ENCODE peak calls at places on chromosomes 1 and 21, in four cellular contexts. S is GM06990, X is PC-9, R is tibial nerve. P is an unnamed sample.

GRCh38 chr1:182968846-182969734 is 16.1 kb upstream of the SHCBP1L start:
- DNase-seq in S (no peak), R (no peak), X (peak), P (no peak)

GRCh38 chr1:16041200-16041599 is 2.4 kb upstream of the CLCNKB start:
- DNase-seq in X (no peak), R (no peak), S (no peak), P (no peak)

GRCh38 chr1:76278711-76279386 is 204.3 kb downstream of the ST6GALNAC3 start:
- DNase-seq in R (no peak), X (no peak), S (no peak), P (no peak)

GRCh38 chr1:94713472-94714141 is 106.5 kb upstream of the SLC44A3 start:
- DNase-seq in X (peak), R (peak), S (peak), P (peak)

GRCh38 chr1:221886311-221887090 is 144.6 kb upstream of the DUSP10 start:
- DNase-seq in R (no peak), X (peak), S (no peak), P (no peak)

GRCh38 chr1:68211781-68212180 is 20.5 kb downstream of the WLS start:
- DNase-seq in X (no peak), R (no peak), S (no peak), P (no peak)

GRCh38 chr1:184419734-184420161 is 32.9 kb downstream of the C1orf21 start:
- DNase-seq in X (no peak), S (no peak), R (no peak), P (no peak)

GRCh38 chr1:38235705-38236104 is 189.1 kb upstream of the POU3F1 start:
- DNase-seq in R (no peak), X (no peak), S (no peak), P (no peak)

GRCh38 chr1:226569879-226570547 is 21.4 kb downstream of the STUM start:
- DNase-seq in S (no peak), X (no peak), R (no peak), P (no peak)

GRCh38 chr21:31921079-31921478 is 48.3 kb downstream of the HUNK start:
- DNase-seq in S (no peak), R (no peak), X (no peak), P (no peak)

GRCh38 chr1:201405484-201405831 is 6.3 kb upstream of the LAD1 start:
- DNase-seq in R (no peak), S (peak), X (no peak), P (no peak)

GRCh38 chr1:159854101-159854692 is 8.3 kb downstream of the VSIG8 start:
- DNase-seq in X (peak), R (peak), S (no peak), P (peak)

GRCh38 chr1:5764959-5765358 is 227.3 kb downstream of the NPHP4 start:
- DNase-seq in X (no peak), R (no peak), S (no peak), P (no peak)

GRCh38 chr1:187626056-187626455 is 797.3 kb downstream of the PLA2G4A start:
- DNase-seq in X (no peak), S (no peak), R (no peak), P (no peak)

GRCh38 chr1:229272164-229273158 is 1.6 kb downstream of the RAB4A start:
- DNase-seq in R (no peak), S (no peak), X (no peak), P (no peak)

GRCh38 chr1:182189535-182190066 is 128.1 kb upstream of the ZNF648 start:
- DNase-seq in X (no peak), R (no peak), S (peak), P (no peak)

GRCh38 chr1:96843601-96844000 is 122.0 kb downstream of the PTBP2 start:
- DNase-seq in X (no peak), S (no peak), R (no peak), P (no peak)

GRCh38 chr1:240888039-240888786 is 276.3 kb upstream of the GREM2 start:
- DNase-seq in S (peak), X (no peak), R (no peak), P (no peak)

GRCh38 chr1:218971166-218971565 is 202.5 kb upstream of the LYPLAL1 start:
- DNase-seq in S (no peak), R (no peak), X (no peak), P (no peak)

GRCh38 chr1:50894340-50894739 is 65.7 kb downstream of the FAF1 start:
- DNase-seq in X (no peak), S (no peak), R (no peak), P (no peak)

GRCh38 chr1:211735208-211736170 is 60.1 kb upstream of the NEK2 start:
- DNase-seq in S (no peak), X (peak), R (peak), P (peak)

GRCh38 chr1:157993179-157994080 is at the start of gene KIRREL1:
- DNase-seq in S (no peak), R (peak), X (no peak), P (peak)

GRCh38 chr1:3463013-3463385 is 8.5 kb downstream of the ARHGEF16 start:
- DNase-seq in S (no peak), R (no peak), X (peak), P (peak)

GRCh38 chr1:225768662-225769426 is 8.8 kb upstream of the SRP9 start:
- DNase-seq in X (peak), R (no peak), S (no peak), P (no peak)

GRCh38 chr1:11979818-11980675 is at the start of gene MFN2:
- DNase-seq in S (peak), R (peak), X (peak), P (peak)

GRCh38 chr1:11980676-11980972 is 380 bp downstream of the MFN2 start:
- DNase-seq in S (no peak), X (no peak), R (no peak), P (no peak)

GRCh38 chr1:11984121-11984520 is 3.9 kb downstream of the MFN2 start:
- DNase-seq in X (no peak), S (no peak), R (no peak), P (no peak)

GRCh38 chr1:11981378-11982009 is 1.2 kb downstream of the MFN2 start:
- DNase-seq in X (peak), R (no peak), S (no peak), P (no peak)

GRCh38 chr1:11982010-11982392 is 1.8 kb downstream of the MFN2 start:
- DNase-seq in X (peak), S (no peak), R (no peak), P (no peak)
- TF ChIP-seq CTCF in X (peak), S (no peak), R (no peak), P (peak)

DNA sequence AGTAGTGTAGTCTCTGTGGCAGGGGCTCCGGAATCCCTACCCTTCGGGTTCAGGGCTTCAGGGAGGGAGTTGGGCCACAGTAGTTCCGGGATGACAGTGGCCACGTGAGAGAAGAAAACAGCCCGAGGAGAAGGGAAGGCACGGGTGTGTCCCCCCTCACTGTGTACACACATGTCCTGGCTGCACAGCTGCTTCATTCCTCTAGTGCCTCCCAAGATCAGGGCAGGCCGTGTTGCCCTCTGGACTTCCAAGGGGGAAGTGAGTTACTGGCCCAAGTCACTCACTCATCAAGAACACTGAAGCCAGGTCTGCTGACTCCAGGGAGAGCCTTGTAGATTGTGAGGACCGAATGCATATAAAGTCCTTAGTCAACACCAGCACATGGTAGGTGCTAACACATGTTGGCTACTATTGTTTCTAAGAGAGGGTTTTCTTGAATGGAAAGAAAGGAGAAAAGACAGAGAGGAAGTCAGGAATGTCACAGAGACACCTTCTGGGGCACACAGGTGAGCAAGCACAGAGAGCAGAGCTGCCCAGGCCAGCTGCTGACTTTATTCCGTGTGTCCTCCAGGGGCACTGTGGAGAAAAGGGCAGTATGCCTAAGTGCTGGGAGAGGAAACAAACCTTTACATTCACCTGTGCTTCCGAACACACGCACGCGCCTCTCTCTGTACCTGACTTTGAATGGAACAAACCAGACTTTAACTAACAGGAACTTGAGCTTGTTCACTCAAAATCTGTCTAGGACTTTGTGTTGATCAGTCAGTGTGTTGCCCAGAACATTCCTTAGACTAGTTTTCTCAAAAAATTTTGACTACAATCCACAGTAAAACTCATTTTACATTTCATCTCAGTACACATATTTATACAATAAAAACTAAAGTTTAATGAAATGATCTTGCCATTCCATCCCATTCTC is 40.0 kb downstream of the LHX4 start:
- DNase-seq in X (no peak), R (peak), S (no peak), P (no peak)
- TF ChIP-seq CTCF in X (peak), R (no peak), S (peak), P (no peak)

DNA sequence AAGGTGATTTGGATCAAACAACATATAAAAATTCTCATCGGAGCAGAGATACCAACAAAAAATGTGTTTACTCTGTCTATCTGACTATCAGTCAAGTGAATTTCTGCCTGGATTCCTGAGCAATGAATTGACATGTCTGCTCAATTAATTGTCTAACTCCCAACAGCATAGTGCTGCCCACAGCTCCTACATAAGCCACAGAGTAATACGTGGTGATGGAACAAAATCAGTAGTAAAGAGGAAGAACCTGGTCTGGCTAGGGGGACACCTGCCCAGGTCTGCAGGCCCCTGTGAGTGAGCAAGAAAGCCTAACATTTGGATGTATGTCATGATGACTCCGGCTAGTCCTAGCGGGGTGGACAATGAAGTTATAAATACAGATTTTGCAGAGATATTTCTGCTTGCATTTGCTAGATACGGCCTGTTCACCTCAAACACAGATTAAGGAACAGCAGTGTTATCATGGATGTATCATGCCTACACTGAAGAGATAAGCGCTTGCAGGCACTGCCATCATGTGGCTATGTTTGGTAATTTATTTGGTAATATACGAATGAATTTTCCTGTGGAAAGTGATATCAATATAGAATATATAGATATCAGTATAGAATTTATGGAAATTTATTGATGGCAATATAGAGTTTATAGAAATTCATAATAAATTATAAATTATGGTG is 69.6 kb upstream of the LRRC8B start:
- DNase-seq in R (peak), X (peak), S (no peak), P (peak)
- TF ChIP-seq CTCF in R (peak), X (peak), S (peak), P (peak)

DNA sequence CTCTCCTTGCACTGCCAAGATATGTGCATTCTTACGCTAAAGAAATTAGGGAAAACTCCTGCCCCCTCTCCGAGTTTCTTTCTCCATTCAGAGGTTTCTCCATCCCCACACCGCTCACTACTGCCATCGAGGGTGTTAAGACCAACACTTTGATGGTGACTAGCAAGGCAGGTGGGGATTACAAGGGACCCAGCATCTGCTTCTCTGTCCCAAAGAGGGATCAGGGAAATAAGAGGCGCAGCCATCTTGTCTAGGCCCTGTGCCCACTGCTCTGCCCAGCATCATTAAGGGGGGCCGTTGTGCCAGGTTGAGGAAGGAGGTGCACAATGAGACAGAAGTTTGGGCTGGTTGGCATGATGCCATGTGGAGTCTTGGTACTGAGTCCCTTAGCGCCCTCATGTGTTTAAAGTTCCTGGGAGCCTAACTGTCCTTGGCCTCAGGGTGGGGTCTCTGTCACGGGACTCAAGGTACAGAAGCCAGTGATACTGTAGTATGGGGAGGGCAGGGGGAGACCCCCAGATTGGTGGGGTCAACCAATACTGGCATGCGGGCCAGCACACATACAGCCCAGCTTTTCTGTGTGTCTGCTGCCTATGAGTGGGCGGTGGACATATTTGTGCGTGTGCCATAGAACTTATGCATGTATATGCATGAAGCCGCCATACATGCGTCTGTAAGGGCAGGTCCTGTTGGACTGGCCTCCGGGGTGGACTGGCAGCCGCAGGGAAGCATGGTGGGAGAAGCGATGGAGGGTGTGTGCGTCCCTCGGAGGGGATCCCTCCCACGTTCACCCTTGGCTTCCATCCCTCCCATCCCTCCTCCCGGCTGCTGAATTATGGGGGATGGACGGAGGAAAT is 5.5 kb downstream of the EFNA3 start:
- DNase-seq in X (peak), S (no peak), R (no peak), P (no peak)
- TF ChIP-seq CTCF in X (no peak), S (peak), R (no peak), P (no peak)

GRCh38 chr1:61310057-61310456 is 227.7 kb downstream of the NFIA start:
- DNase-seq in R (no peak), X (no peak), S (no peak), P (no peak)
- TF ChIP-seq CTCF in R (no peak), X (no peak), S (no peak), P (no peak)

DNA sequence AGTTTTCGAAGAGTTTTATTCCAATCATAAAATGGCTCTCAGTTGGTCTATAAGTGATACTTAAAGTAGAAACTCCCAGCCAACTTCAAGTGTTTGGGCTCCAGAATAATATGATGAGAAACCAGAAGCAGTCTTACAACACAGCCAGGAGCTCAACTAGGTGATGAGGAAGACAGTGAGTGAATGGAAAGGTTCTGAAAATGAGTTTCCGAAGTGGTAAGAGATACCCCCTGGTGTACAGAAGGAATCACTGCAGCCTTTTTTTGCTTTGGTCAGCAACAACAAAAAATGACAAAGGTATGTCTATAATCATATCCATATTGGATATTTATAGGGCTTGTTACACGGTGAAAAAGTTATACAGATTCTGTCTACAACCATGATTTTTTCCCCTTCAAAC is 16.5 kb downstream of the KRTAP19-1 start:
- DNase-seq in S (no peak), X (no peak), R (no peak), P (no peak)
- TF ChIP-seq CTCF in S (no peak), X (peak), R (no peak), P (no peak)

DNA sequence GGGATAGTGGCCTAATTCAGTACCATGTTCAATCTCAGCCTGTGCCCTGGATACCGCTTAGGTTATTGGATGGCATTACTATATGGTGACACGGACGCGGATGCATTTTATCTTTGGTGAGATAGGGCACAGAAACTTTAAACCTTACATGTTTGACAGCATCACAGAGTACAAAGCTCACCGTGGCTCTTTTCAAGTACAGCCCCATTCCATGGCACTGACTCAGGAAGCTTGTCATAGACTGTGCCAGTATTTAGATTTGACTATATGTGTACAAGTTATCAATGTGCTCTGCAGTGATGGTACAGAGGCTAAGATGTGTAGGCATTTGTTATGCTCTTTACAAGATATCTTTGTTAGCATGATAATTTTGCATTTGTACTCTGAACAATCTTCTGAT is 169.0 kb downstream of the RYR2 start:
- DNase-seq in X (no peak), R (no peak), S (no peak), P (no peak)
- TF ChIP-seq CTCF in X (no peak), R (no peak), S (no peak), P (no peak)

GRCh38 chr1:175317309-175317708 is 124.7 kb upstream of the KIAA0040 start:
- DNase-seq in X (no peak), R (peak), S (no peak), P (no peak)
- TF ChIP-seq CTCF in X (peak), R (peak), S (peak), P (peak)

DNA sequence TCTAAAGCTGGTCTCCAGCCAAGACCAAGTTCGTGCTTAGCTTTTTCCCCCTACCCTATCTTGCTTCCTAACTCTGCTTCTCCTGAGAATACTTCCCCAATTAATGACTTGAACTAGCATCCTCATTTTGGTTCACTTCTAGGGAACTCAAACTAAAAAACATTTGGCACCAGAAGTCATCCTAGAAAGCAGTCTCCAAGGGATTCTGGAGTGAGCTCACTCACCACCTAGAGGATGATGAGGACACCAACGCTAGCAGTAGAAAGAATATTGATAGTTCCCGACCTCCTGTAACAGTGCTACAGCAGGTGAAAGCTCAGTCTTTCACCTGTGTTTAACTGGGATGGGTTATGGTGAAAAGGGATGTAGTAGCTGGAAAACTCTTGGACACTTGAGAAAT is 4.7 kb upstream of the PSMB2 start:
- DNase-seq in R (no peak), X (no peak), S (no peak), P (no peak)
- TF ChIP-seq CTCF in R (no peak), X (no peak), S (no peak), P (no peak)

P was measured in psoas muscle.